ENCODE peak calls at places on chromosomes 3 and 15, in eight cellular contexts. O is fibroblast of the aortic adventitia, F is amniotic epithelial cell, P is RWPE1, M is T-helper 1 cell, G is right atrium auricular region, K is A549, E is GM12865. R is an unnamed sample.

GRCh38 chr15:95262866-95263564 is 1031.7 kb downstream of the MCTP2 start:
- DNase-seq in K (no peak), F (peak), M (no peak), P (no peak), G (no peak), O (peak), E (no peak), R (no peak)

GRCh38 chr15:76393614-76394013 is 57.0 kb downstream of the ISL2 start:
- DNase-seq in P (no peak), E (no peak), K (no peak), F (peak), O (peak), M (no peak), G (no peak), R (no peak)

GRCh38 chr15:82262422-82263026 is at the start of the genes EFL1 and SAXO2:
- DNase-seq in P (peak), E (peak), K (peak), G (peak), F (peak), O (peak), M (peak), R (peak)

GRCh38 chr3:45787551-45787950 is 8.8 kb downstream of the SLC6A20 start:
- DNase-seq in F (no peak), G (peak), M (no peak), E (no peak), K (no peak), P (no peak), O (no peak), R (no peak)

GRCh38 chr3:135503429-135504083 is 462.0 kb upstream of the PPP2R3A start:
- DNase-seq in M (no peak), E (peak), O (peak), G (no peak), F (peak), P (peak), K (peak), R (no peak)

GRCh38 chr3:69368129-69368741 is 17.7 kb downstream of the FRMD4B start:
- DNase-seq in M (no peak), K (no peak), E (peak), O (no peak), P (no peak), F (peak), G (no peak), R (no peak)

GRCh38 chr3:94036909-94037507 is 8.6 kb upstream of the STX19 start:
- DNase-seq in P (peak), G (no peak), M (no peak), O (peak), E (peak), F (peak), K (peak), R (no peak)

GRCh38 chr3:194956697-194957396 is 271.2 kb downstream of the FAM43A start:
- DNase-seq in K (no peak), M (no peak), P (no peak), O (no peak), F (no peak), G (no peak), E (no peak), R (no peak)

GRCh38 chr3:121654493-121655385 is 6.0 kb downstream of the HCLS1 start:
- DNase-seq in K (no peak), M (no peak), F (no peak), O (no peak), E (peak), G (no peak), P (no peak), R (no peak)

GRCh38 chr3:40899286-40899712 is 300.0 kb upstream of the CTNNB1 start:
- DNase-seq in K (peak), G (no peak), E (no peak), O (no peak), P (peak), F (peak), M (no peak), R (no peak)

GRCh38 chr3:7285502-7285901 is 424.6 kb downstream of the GRM7 start:
- DNase-seq in M (no peak), E (peak), K (no peak), G (no peak), F (no peak), P (no peak), O (no peak), R (no peak)

GRCh38 chr3:59920801-59921200 is 871.0 kb upstream of the CFAP20DC start:
- DNase-seq in O (no peak), M (no peak), G (no peak), F (no peak), E (no peak), K (no peak), P (no peak), R (no peak)

GRCh38 chr3:171194965-171195364 is 168.4 kb upstream of the SLC2A2 start:
- DNase-seq in O (no peak), P (no peak), F (no peak), K (no peak), M (no peak), E (no peak), G (no peak), R (no peak)

R was measured in CD4-positive, alpha-beta T cell.